ENCODE peak calls at places on chromosomes 7 and 10, in four cellular contexts. One of them, this sample, is unnamed.

GRCh38 chr10:75405201-75406143 is 3.9 kb upstream of the ZNF503 start:
- DNase-seq in HEK293T: no peak
- DNase-seq in K562: no peak
- DNase-seq in GM12878: no peak
- DNase-seq in this sample: peak; percentile 89

GRCh38 chr7:112226701-112227276 is 20.3 kb downstream of the ZNF277 start:
- DNase-seq in HEK293T: no peak
- DNase-seq in K562: no peak
- DNase-seq in GM12878: no peak
- DNase-seq in this sample: no peak

GRCh38 chr7:149887311-149887710 is 13.5 kb downstream of the ATP6V0E2 start:
- DNase-seq in K562: no peak
- DNase-seq in GM12878: no peak
- DNase-seq in HEK293T: no peak
- DNase-seq in this sample: no peak

GRCh38 chr7:27030393-27031001 is 65.3 kb downstream of the HOXA1 start:
- DNase-seq in GM12878: no peak
- DNase-seq in HEK293T: no peak
- DNase-seq in K562: no peak
- DNase-seq in this sample: no peak

GRCh38 chr10:51010977-51011376 is 63.3 kb upstream of the PRKG1 start:
- DNase-seq in HEK293T: peak; percentile 56
- DNase-seq in GM12878: peak; percentile 8
- DNase-seq in K562: peak; percentile 52
- DNase-seq in this sample: peak; percentile 27

GRCh38 chr10:110643670-110644597 is at the start of gene RBM20:
- DNase-seq in K562: peak; percentile 74
- DNase-seq in HEK293T: peak; percentile 63
- DNase-seq in GM12878: no peak
- DNase-seq in this sample: no peak

GRCh38 chr10:102347236-102347828 is 48.2 kb upstream of the NFKB2 start:
- DNase-seq in HEK293T: peak; percentile 62
- DNase-seq in GM12878: no peak
- DNase-seq in K562: no peak
- DNase-seq in this sample: peak; percentile 41

GRCh38 chr7:6416516-6417145 is 31.1 kb downstream of the DAGLB start:
- DNase-seq in K562: peak; percentile 41
- DNase-seq in GM12878: no peak
- DNase-seq in HEK293T: no peak
- DNase-seq in this sample: peak; percentile 9

GRCh38 chr7:42070068-42070467 is 166.9 kb downstream of the GLI3 start:
- DNase-seq in K562: no peak
- DNase-seq in GM12878: no peak
- DNase-seq in HEK293T: no peak
- DNase-seq in this sample: peak; percentile 4

GRCh38 chr10:105354010-105354409 is 712.9 kb downstream of the SORCS3 start:
- DNase-seq in GM12878: no peak
- DNase-seq in HEK293T: no peak
- DNase-seq in K562: no peak
- DNase-seq in this sample: no peak

GRCh38 chr7:157711353-157711888 is 374.6 kb downstream of the DNAJB6 start:
- DNase-seq in HEK293T: no peak
- DNase-seq in GM12878: no peak
- DNase-seq in K562: no peak
- DNase-seq in this sample: no peak

GRCh38 chr10:86651631-86652331 is 2.6 kb upstream of the OPN4 start:
- DNase-seq in HEK293T: no peak
- DNase-seq in GM12878: no peak
- DNase-seq in K562: no peak
- DNase-seq in this sample: no peak

GRCh38 chr7:48299580-48300169 is 128.4 kb downstream of the ABCA13 start:
- DNase-seq in K562: peak; percentile 42
- DNase-seq in HEK293T: peak; percentile 44
- DNase-seq in GM12878: peak; percentile 17
- DNase-seq in this sample: peak; percentile 47

GRCh38 chr10:87734987-87735827 is 75.5 kb downstream of the PAPSS2 start:
- DNase-seq in HEK293T: peak; percentile 65
- DNase-seq in K562: peak; percentile 35
- DNase-seq in GM12878: no peak
- DNase-seq in this sample: peak; percentile 25
- TF ChIP-seq TARDBP in HEK293T: no peak
- TF ChIP-seq TARDBP in K562: no peak
- TF ChIP-seq TARDBP in GM12878: no peak
- TF ChIP-seq TARDBP in this sample: no peak

GRCh38 chr7:51647486-51647885 is 330.9 kb upstream of the COBL start:
- DNase-seq in K562: no peak
- DNase-seq in HEK293T: no peak
- DNase-seq in GM12878: no peak
- DNase-seq in this sample: no peak

GRCh38 chr7:51647931-51648351 is 331.3 kb upstream of the COBL start:
- DNase-seq in GM12878: no peak
- DNase-seq in K562: no peak
- DNase-seq in HEK293T: no peak
- DNase-seq in this sample: peak; percentile 49

GRCh38 chr7:51644216-51644615 is 327.6 kb upstream of the COBL start:
- DNase-seq in HEK293T: no peak
- DNase-seq in GM12878: no peak
- DNase-seq in K562: no peak
- DNase-seq in this sample: no peak

GRCh38 chr7:51645707-51646298 is 329.2 kb upstream of the COBL start:
- DNase-seq in K562: no peak
- DNase-seq in GM12878: no peak
- DNase-seq in HEK293T: no peak
- DNase-seq in this sample: no peak

DNA sequence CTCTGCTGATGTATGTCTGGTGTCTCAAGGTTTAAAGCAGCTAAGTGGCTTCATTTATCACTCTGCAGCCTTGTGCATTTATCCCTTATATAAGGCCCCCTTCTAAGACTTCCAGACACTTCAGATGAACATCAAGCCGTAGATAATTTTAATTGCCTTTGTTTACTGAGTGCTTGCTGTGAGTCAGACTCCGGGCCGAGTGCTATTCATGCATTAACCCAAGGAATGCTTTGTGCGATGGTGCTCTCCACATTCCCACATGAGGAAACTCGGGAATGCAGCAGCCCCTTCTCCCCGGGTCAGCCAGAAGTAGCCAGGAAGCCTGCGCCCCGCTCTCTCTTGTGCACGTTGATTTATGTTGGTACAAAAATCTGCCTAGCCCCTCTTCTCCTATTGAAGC is 328.7 kb upstream of the COBL start:
- DNase-seq in K562: no peak
- DNase-seq in GM12878: no peak
- DNase-seq in HEK293T: no peak
- DNase-seq in this sample: no peak
- TF ChIP-seq TARDBP in K562: no peak
- TF ChIP-seq TARDBP in GM12878: no peak
- TF ChIP-seq TARDBP in HEK293T: no peak
- TF ChIP-seq TARDBP in this sample: no peak

GRCh38 chr7:37284805-37285211 is 163.9 kb downstream of the ELMO1 start:
- DNase-seq in K562: peak; percentile 38
- DNase-seq in HEK293T: peak; percentile 70
- DNase-seq in GM12878: peak; percentile 9
- DNase-seq in this sample: peak; percentile 16
- TF ChIP-seq TARDBP in K562: no peak
- TF ChIP-seq TARDBP in HEK293T: no peak
- TF ChIP-seq TARDBP in GM12878: no peak
- TF ChIP-seq TARDBP in this sample: no peak

DNA sequence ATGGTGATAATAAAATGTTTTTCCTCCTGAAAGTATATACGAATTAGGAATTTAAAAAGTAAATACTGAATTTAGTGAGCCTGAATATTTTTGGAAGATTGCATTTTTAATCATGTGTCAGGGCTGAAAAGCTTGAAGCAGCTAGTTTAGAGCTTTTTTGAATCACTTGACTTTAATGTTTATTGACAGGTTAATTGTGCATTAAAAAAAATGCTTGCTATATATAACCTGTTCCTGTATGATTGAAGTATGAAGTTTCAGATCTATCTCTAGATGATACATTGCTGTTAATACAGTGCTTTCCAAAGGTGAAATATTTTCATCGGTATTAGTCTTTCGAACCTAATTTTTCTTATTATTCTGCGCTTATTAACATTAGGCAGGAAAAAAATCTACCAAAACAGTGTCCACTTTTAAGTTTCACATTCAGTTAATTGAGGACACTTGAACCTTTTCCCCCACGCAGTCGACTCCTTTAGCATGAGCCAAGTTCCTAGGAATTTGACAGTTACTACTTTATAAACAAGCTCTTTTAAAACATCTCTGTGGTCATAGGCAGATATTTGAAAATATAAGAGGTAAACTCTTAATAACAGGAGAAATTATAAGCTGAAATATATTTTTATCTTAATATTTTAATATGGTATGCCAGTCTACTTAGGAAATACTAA is 187.1 kb downstream of the MLLT10 start:
- DNase-seq in K562: no peak
- DNase-seq in GM12878: no peak
- DNase-seq in HEK293T: no peak
- DNase-seq in this sample: no peak
- TF ChIP-seq TARDBP in K562: no peak
- TF ChIP-seq TARDBP in GM12878: no peak
- TF ChIP-seq TARDBP in HEK293T: no peak
- TF ChIP-seq TARDBP in this sample: no peak

DNA sequence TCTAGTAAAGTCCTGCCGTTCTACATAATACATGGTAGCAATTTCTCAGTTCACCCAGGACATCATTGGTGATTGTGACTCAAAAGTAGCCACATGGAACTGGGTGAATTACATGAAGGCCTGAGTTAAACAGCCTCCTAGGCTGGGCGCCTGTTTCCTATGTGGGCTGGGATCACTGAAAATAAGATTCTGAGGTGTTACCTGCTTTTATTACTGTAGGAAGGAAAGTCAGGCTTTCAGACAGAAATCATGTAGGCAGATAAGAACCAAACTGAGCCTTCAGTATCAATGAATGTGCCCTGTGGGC is 160.4 kb downstream of the CAMK1D start:
- DNase-seq in HEK293T: no peak
- DNase-seq in K562: no peak
- DNase-seq in GM12878: no peak
- DNase-seq in this sample: no peak
- TF ChIP-seq TARDBP in HEK293T: no peak
- TF ChIP-seq TARDBP in K562: no peak
- TF ChIP-seq TARDBP in GM12878: no peak
- TF ChIP-seq TARDBP in this sample: no peak

DNA sequence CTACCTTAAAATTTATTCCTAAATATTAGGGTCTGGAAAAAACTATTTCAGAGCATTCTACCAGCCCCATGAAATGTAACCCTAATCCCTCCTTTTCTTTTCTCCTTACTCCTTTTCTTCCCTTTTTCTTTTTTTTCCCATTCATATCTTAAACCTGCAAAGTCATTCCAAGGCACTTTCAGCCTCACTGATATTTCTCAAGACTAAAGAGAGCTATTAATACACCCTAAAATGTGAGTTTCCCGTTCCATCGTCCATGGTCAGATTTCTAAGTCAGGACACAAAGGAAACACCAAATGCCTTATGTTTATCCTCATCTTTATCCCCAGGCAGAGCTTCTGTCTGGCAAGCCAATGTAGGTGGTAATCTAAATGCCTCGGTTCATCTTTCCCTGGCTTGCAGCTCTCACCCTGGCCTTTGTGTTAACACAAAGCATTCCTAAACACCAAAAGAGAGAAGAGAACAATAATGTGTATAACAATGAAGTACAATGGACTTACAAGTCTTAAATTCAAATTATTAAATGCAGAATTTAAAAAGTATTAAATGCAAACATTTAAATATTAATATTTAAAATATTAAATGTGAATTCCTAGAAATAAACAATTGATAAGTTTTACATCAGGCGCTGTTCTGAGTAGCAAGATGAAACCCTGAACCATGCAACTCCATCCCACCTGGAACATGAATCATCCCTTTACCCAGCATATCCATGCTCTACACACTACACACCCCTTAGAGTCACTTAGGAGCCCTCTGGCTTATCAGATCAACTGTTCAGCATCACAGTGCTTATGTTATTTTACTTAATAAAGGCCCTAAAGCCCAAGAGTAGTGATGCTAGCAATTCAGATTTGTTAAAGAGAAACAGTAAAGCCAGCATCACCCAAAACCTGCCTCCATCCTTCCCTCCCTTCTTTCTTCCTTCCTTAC is 26.8 kb downstream of the MICU1 start:
- DNase-seq in GM12878: no peak
- DNase-seq in K562: no peak
- DNase-seq in HEK293T: no peak
- DNase-seq in this sample: no peak
- TF ChIP-seq TARDBP in GM12878: no peak
- TF ChIP-seq TARDBP in K562: no peak
- TF ChIP-seq TARDBP in HEK293T: no peak
- TF ChIP-seq TARDBP in this sample: no peak

This sample was measured in HepG2.